ENCODE peak calls at places on chromosomes 2 and 18, in five cellular contexts. One of them, this sample, is unnamed.

GRCh38 chr18:76791642-76792041 is 30.7 kb upstream of the ZNF236 start:
- ATAC-seq in heart right ventricle: no peak
- ATAC-seq in activated naive CD8-positive, alpha-beta T cell treated with anti-CD3 and anti-CD28 coated beads, Interleukin-2, amount 50 U/mL, for 24 hours: no peak
- ATAC-seq in activated CD4-positive, alpha-beta T cell treated with anti-CD3 and anti-CD28 coated beads for 36 hours: no peak
- ATAC-seq in HepG2: no peak
- ATAC-seq in this sample: no peak

GRCh38 chr2:69386789-69387734 is at the start of gene GFPT1:
- ATAC-seq in activated naive CD8-positive, alpha-beta T cell treated with anti-CD3 and anti-CD28 coated beads, Interleukin-2, amount 50 U/mL, for 24 hours: peak
- ATAC-seq in heart right ventricle: peak
- ATAC-seq in activated CD4-positive, alpha-beta T cell treated with anti-CD3 and anti-CD28 coated beads for 36 hours: peak
- ATAC-seq in HepG2: peak
- ATAC-seq in this sample: peak

GRCh38 chr2:86224645-86225355 is 25.5 kb downstream of the MRPL35 start:
- ATAC-seq in activated CD4-positive, alpha-beta T cell treated with anti-CD3 and anti-CD28 coated beads for 36 hours: no peak
- ATAC-seq in HepG2: no peak
- ATAC-seq in heart right ventricle: no peak
- ATAC-seq in activated naive CD8-positive, alpha-beta T cell treated with anti-CD3 and anti-CD28 coated beads, Interleukin-2, amount 50 U/mL, for 24 hours: no peak
- ATAC-seq in this sample: no peak

GRCh38 chr2:172340394-172340793 is 87.0 kb upstream of the ITGA6 start:
- ATAC-seq in HepG2: no peak
- ATAC-seq in activated CD4-positive, alpha-beta T cell treated with anti-CD3 and anti-CD28 coated beads for 36 hours: no peak
- ATAC-seq in activated naive CD8-positive, alpha-beta T cell treated with anti-CD3 and anti-CD28 coated beads, Interleukin-2, amount 50 U/mL, for 24 hours: no peak
- ATAC-seq in heart right ventricle: no peak
- ATAC-seq in this sample: no peak

GRCh38 chr2:233079473-233079877 is 19.3 kb downstream of the INPP5D start:
- ATAC-seq in heart right ventricle: no peak
- ATAC-seq in activated naive CD8-positive, alpha-beta T cell treated with anti-CD3 and anti-CD28 coated beads, Interleukin-2, amount 50 U/mL, for 24 hours: no peak
- ATAC-seq in activated CD4-positive, alpha-beta T cell treated with anti-CD3 and anti-CD28 coated beads for 36 hours: no peak
- ATAC-seq in HepG2: no peak
- ATAC-seq in this sample: no peak

GRCh38 chr2:169361706-169362345 is 508 bp downstream of the LRP2 start:
- ATAC-seq in HepG2: peak
- ATAC-seq in activated naive CD8-positive, alpha-beta T cell treated with anti-CD3 and anti-CD28 coated beads, Interleukin-2, amount 50 U/mL, for 24 hours: no peak
- ATAC-seq in heart right ventricle: peak
- ATAC-seq in activated CD4-positive, alpha-beta T cell treated with anti-CD3 and anti-CD28 coated beads for 36 hours: no peak
- ATAC-seq in this sample: peak

GRCh38 chr2:197297262-197297661 is 13.3 kb downstream of the ANKRD44 start:
- ATAC-seq in activated naive CD8-positive, alpha-beta T cell treated with anti-CD3 and anti-CD28 coated beads, Interleukin-2, amount 50 U/mL, for 24 hours: no peak
- ATAC-seq in heart right ventricle: no peak
- ATAC-seq in activated CD4-positive, alpha-beta T cell treated with anti-CD3 and anti-CD28 coated beads for 36 hours: no peak
- ATAC-seq in HepG2: no peak
- ATAC-seq in this sample: no peak

GRCh38 chr2:215452725-215453124 is 16.9 kb upstream of the FN1 start:
- ATAC-seq in heart right ventricle: no peak
- ATAC-seq in activated CD4-positive, alpha-beta T cell treated with anti-CD3 and anti-CD28 coated beads for 36 hours: no peak
- ATAC-seq in activated naive CD8-positive, alpha-beta T cell treated with anti-CD3 and anti-CD28 coated beads, Interleukin-2, amount 50 U/mL, for 24 hours: no peak
- ATAC-seq in HepG2: peak
- ATAC-seq in this sample: no peak

GRCh38 chr2:16747706-16748105 is 82.1 kb upstream of the CYRIA start:
- ATAC-seq in activated naive CD8-positive, alpha-beta T cell treated with anti-CD3 and anti-CD28 coated beads, Interleukin-2, amount 50 U/mL, for 24 hours: peak
- ATAC-seq in HepG2: no peak
- ATAC-seq in activated CD4-positive, alpha-beta T cell treated with anti-CD3 and anti-CD28 coated beads for 36 hours: peak
- ATAC-seq in heart right ventricle: no peak
- ATAC-seq in this sample: no peak

GRCh38 chr2:205660521-205661124 is 21.7 kb upstream of the NRP2 start:
- ATAC-seq in HepG2: no peak
- ATAC-seq in activated CD4-positive, alpha-beta T cell treated with anti-CD3 and anti-CD28 coated beads for 36 hours: peak
- ATAC-seq in heart right ventricle: no peak
- ATAC-seq in activated naive CD8-positive, alpha-beta T cell treated with anti-CD3 and anti-CD28 coated beads, Interleukin-2, amount 50 U/mL, for 24 hours: peak
- ATAC-seq in this sample: peak

GRCh38 chr18:5885337-5885736 is 10.0 kb downstream of the TMEM200C start:
- ATAC-seq in HepG2: no peak
- ATAC-seq in activated naive CD8-positive, alpha-beta T cell treated with anti-CD3 and anti-CD28 coated beads, Interleukin-2, amount 50 U/mL, for 24 hours: no peak
- ATAC-seq in activated CD4-positive, alpha-beta T cell treated with anti-CD3 and anti-CD28 coated beads for 36 hours: no peak
- ATAC-seq in heart right ventricle: no peak
- ATAC-seq in this sample: no peak